ENCODE peak calls at places on chromosomes 5 and 9, in eight cellular contexts. D, L, S, W, Q, O, T and G are unnamed samples.

GRCh38 chr5:119031047-119031886 is 39.6 kb upstream of the DMXL1 start:
- DNase-seq in L (no peak), O (no peak), T (no peak), W (no peak), D (no peak), Q (no peak), S (no peak), G (no peak)

GRCh38 chr9:86077286-86077685 is 22.1 kb downstream of the GOLM1 start:
- DNase-seq in S (no peak), L (no peak), O (no peak), D (no peak), T (no peak), Q (no peak), W (peak; percentile 19), G (no peak)

GRCh38 chr5:181186902-181187499 is 18.0 kb downstream of the TRIM7 start:
- DNase-seq in Q (peak; percentile 13), W (no peak), S (no peak), T (no peak), O (no peak), L (no peak), D (no peak), G (peak; percentile 21)

GRCh38 chr9:74960548-74960947 is 7.8 kb upstream of the C9orf40 start:
- DNase-seq in Q (no peak), D (no peak), O (no peak), L (no peak), S (no peak), W (peak; percentile 59), T (no peak), G (no peak)

GRCh38 chr5:179559280-179560252 is 9.2 kb downstream of the RUFY1 start:
- DNase-seq in W (peak; percentile 99), L (peak; percentile 91), D (peak; percentile 99), S (peak; percentile 94), Q (peak; percentile 97), O (peak; percentile 98), T (peak; percentile 99), G (peak; percentile 99)

GRCh38 chr9:90287567-90288274 is 354.9 kb downstream of the DIRAS2 start:
- DNase-seq in T (no peak), L (no peak), W (no peak), Q (no peak), D (no peak), O (no peak), S (no peak), G (no peak)

GRCh38 chr9:105887679-105888078 is 193.3 kb downstream of the TMEM38B start:
- DNase-seq in L (no peak), D (no peak), W (no peak), O (no peak), Q (no peak), T (no peak), S (no peak), G (no peak)

GRCh38 chr5:144972317-144972716 is 801.6 kb downstream of the KCTD16 start:
- DNase-seq in O (no peak), L (no peak), S (no peak), D (no peak), T (no peak), W (no peak), Q (no peak), G (no peak)

GRCh38 chr9:131851414-131851813 is 111.5 kb upstream of the RAPGEF1 start:
- DNase-seq in L (no peak), T (no peak), O (no peak), S (no peak), W (no peak), Q (no peak), D (no peak), G (no peak)

GRCh38 chr9:91571036-91571435 is 147.4 kb upstream of the NFIL3 start:
- DNase-seq in D (no peak), L (no peak), W (no peak), Q (no peak), O (no peak), T (no peak), S (no peak), G (no peak)

GRCh38 chr5:180126716-180127681 is 55.4 kb upstream of the RNF130 start:
- DNase-seq in W (no peak), D (no peak), S (peak; percentile 84), T (peak; percentile 15), L (peak; percentile 28), Q (peak; percentile 64), O (peak; percentile 39), G (no peak)

GRCh38 chr9:133945314-133945975 is 46.7 kb downstream of the VAV2 start:
- DNase-seq in O (no peak), D (no peak), W (no peak), L (no peak), T (no peak), Q (peak; percentile 43), S (peak; percentile 51), G (peak; percentile 46)

GRCh38 chr9:130868230-130868629 is 28.4 kb downstream of the QRFP start:
- DNase-seq in L (no peak), W (no peak), S (no peak), D (no peak), T (no peak), O (no peak), Q (no peak), G (no peak)

GRCh38 chr5:1051366-1051720 is 42.7 kb downstream of the NKD2 start:
- DNase-seq in D (no peak), L (no peak), O (no peak), Q (peak; percentile 42), T (no peak), S (no peak), W (no peak), G (no peak)

GRCh38 chr5:124842725-124843595 is 96.5 kb upstream of the ZNF608 start:
- DNase-seq in L (no peak), O (no peak), W (peak; percentile 41), D (peak; percentile 15), Q (no peak), S (no peak), T (no peak), G (no peak)

GRCh38 chr9:121783523-121784507 is 132.4 kb downstream of the DAB2IP start:
- DNase-seq in D (peak; percentile 4), L (no peak), Q (peak; percentile 58), S (peak; percentile 52), O (peak; percentile 22), T (no peak), W (no peak), G (peak; percentile 36)
- H3K27ac ChIP-seq in D (no peak overlapping the region), L (no peak overlapping the region), Q (no peak overlapping the region), S (no peak overlapping the region), O (no peak overlapping the region), T (no peak overlapping the region), W (no peak overlapping the region), G (no peak overlapping the region)

DNA sequence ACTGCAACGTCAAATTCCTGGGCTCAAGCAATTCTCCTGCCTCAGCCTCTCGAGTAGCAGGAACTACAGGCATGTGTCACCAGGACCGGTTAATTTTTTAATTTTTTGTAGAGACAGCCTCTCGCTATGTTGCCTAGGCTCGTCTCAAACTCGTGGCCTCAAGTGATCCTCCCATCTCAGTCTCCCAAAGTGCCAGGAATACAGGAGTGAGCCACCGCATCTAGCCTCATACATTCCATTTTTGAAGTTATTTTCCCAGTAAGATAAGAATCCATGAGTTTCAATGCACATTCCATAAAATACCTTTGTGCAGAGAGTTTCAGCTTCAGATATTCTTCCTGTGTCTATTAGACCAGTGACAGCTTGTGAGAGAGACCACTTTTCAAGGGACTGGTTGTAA is 70.4 kb downstream of the SKIC3 start:
- DNase-seq in Q (no peak), L (no peak), T (no peak), W (no peak), D (no peak), S (no peak), O (no peak), G (no peak)
- H3K36me3 ChIP-seq in Q (peaks cover 98% of the 10 kb centered on the region), L (peaks cover 31% of the 10 kb centered on the region), T (peaks cover 8% of the 10 kb centered on the region), W (peaks cover 4% of the 10 kb centered on the region), D (peaks cover 92% of the 10 kb centered on the region), S (peaks cover 15% of the 10 kb centered on the region), O (peaks cover 100% of the 10 kb centered on the region), G (peaks cover 83% of the 10 kb centered on the region)

GRCh38 chr5:134131165-134131564 is 16.7 kb downstream of the TCF7 start:
- DNase-seq in L (no peak), S (peak; percentile 34), O (no peak), W (no peak), Q (no peak), D (no peak), T (no peak), G (peak; percentile 13)

GRCh38 chr5:134133995-134134541 is 19.6 kb downstream of the TCF7 start:
- DNase-seq in S (peak; percentile 30), T (no peak), D (no peak), L (peak; percentile 8), W (no peak), O (peak; percentile 17), Q (no peak), G (peak; percentile 35)

GRCh38 chr5:134133213-134133994 is 18.9 kb downstream of the TCF7 start:
- DNase-seq in D (no peak), T (no peak), Q (no peak), O (no peak), L (peak; percentile 10), W (no peak), S (peak; percentile 41), G (peak; percentile 20)

GRCh38 chr5:134131578-134132350 is 17.3 kb downstream of the TCF7 start:
- DNase-seq in O (no peak), Q (no peak), W (no peak), S (peak; percentile 50), L (no peak), T (no peak), D (no peak), G (peak; percentile 28)

DNA sequence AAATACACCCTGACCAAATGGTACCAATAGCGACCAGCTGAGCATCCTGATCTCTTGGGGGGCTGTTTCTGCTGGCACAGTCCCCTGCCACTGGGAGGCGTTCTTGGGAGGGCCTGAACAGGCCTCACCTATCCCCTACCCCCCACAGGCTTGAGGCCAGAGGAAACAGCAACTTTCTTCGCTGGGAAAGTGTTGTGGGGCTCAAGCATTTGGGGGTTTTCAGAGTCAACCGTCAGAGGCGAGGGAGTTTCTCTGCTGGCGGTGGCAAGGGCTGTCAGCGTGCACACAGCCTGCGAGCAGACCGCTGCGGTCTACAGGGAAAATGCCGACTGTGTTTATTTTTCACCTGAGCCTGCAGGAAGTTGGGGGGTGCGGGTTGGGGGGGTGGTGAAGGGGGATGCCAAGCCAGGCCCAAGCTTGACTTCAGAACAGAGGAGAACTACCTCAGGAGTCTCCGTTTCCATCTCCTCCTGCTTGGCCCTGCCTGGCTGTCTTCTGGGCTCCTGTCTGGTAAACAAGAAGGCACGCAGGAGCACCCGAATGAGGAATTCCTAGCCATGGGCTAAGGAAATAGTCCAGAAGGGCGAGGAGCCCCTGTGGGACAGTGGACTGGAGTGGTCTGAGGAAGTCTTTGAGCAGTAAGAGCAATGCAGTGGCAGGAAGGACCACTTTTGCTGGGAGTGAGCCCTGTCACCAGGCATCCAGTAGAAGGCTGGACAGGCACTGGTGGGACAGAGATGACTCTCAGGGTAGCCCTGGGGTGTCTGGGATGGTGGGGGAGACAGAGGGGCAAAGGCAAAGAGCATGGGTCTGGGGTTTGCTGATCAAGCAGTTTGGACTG is 18.1 kb downstream of the TCF7 start:
- DNase-seq in T (no peak), S (peak; percentile 32), W (no peak), D (no peak), Q (no peak), L (peak; percentile 85), O (no peak), G (peak; percentile 41)
- TF ChIP-seq CTCF in T (no peak), S (no peak), W (no peak), D (no peak), Q (no peak), L (peak; percentile 44), O (no peak), G (no peak)

GRCh38 chr9:124050955-124051354 is 39.4 kb downstream of the LHX2 start:
- DNase-seq in W (no peak), D (no peak), O (no peak), T (no peak), L (no peak), Q (no peak), S (no peak), G (no peak)

GRCh38 chr9:124052401-124052800 is 40.8 kb downstream of the LHX2 start:
- DNase-seq in Q (no peak), T (no peak), D (no peak), O (no peak), S (no peak), W (no peak), L (no peak), G (no peak)

GRCh38 chr9:124054671-124055212 is 43.2 kb downstream of the LHX2 start:
- DNase-seq in W (peak; percentile 85), S (no peak), Q (no peak), L (no peak), O (no peak), D (no peak), T (no peak), G (no peak)
- H3K27ac ChIP-seq in W (no peak overlapping the region), S (no peak overlapping the region), Q (no peak overlapping the region), L (no peak overlapping the region), O (no peak overlapping the region), D (no peak overlapping the region), T (no peak overlapping the region), G (no peak overlapping the region)